ENCODE peak calls at places on chromosomes 16 and 17, in five cellular contexts. X, N, J, V and B are unnamed samples.

GRCh38 chr16:89002851-89003830 is 26.1 kb upstream of the CBFA2T3 start:
- DNase-seq in X (no peak), N (no peak), J (peak; percentile 57), V (no peak), B (no peak)

GRCh38 chr16:53805113-53805512 is 101.2 kb downstream of the FTO start:
- DNase-seq in X (no peak), N (no peak), J (no peak), V (no peak), B (no peak)

GRCh38 chr16:68088130-68088972 is 3.2 kb downstream of the NFATC3 start:
- DNase-seq in X (no peak), N (no peak), J (no peak), V (no peak), B (no peak)

GRCh38 chr17:3603870-3604259 is 5.3 kb downstream of the TRPV1 start:
- DNase-seq in X (no peak), N (no peak), J (peak; percentile 49), V (no peak), B (no peak)

GRCh38 chr16:70737377-70738082 is 51.7 kb upstream of the MTSS2 start:
- DNase-seq in X (peak; percentile 19), N (peak; percentile 17), J (no peak), V (peak; percentile 94), B (no peak)

GRCh38 chr17:4948997-4949320 is 629 bp upstream of the PFN1 start:
- DNase-seq in X (peak; percentile 78), N (peak; percentile 49), J (peak; percentile 94), V (peak; percentile 94), B (no peak)

GRCh38 chr17:75909812-75910274 is 5.2 kb upstream of the MRPL38 start:
- DNase-seq in X (no peak), N (no peak), J (no peak), V (peak; percentile 28), B (no peak)

GRCh38 chr16:85079785-85080602 is 32.3 kb downstream of the CIBAR2 start:
- DNase-seq in X (no peak), N (no peak), J (no peak), V (no peak), B (no peak)

GRCh38 chr17:79600613-79601221 is 10.1 kb downstream of the RBFOX3 start:
- DNase-seq in X (no peak), N (no peak), J (peak; percentile 27), V (no peak), B (no peak)

GRCh38 chr16:345686-346231 is 6.8 kb downstream of the AXIN1 start:
- DNase-seq in X (no peak), N (no peak), J (no peak), V (no peak), B (no peak)

GRCh38 chr17:50472286-50472685 is 3.6 kb upstream of the CHAD start:
- DNase-seq in X (no peak), N (no peak), J (peak; percentile 64), V (no peak), B (no peak)

GRCh38 chr17:80212962-80213650 is 7.0 kb downstream of the SGSH start:
- DNase-seq in X (no peak), N (no peak), J (no peak), V (no peak), B (no peak)

GRCh38 chr17:82407255-82407654 is 10.9 kb upstream of the HEXD start:
- DNase-seq in X (no peak), N (no peak), J (no peak), V (no peak), B (no peak)

GRCh38 chr17:76239538-76240274 is 587 bp downstream of the RNF157 start:
- DNase-seq in X (no peak), N (peak; percentile 6), J (peak; percentile 79), V (no peak), B (no peak)

GRCh38 chr17:7687908-7688807 is at the start of gene WRAP53:
- DNase-seq in X (peak; percentile 98), N (peak; percentile 93), J (peak; percentile 99), V (peak; percentile 99), B (peak; percentile 91)

GRCh38 chr16:455453-455852 is 30.0 kb downstream of the RAB11FIP3 start:
- DNase-seq in X (no peak), N (no peak), J (no peak), V (no peak), B (no peak)

GRCh38 chr17:58823051-58823525 is 67.4 kb downstream of the PPM1E start:
- DNase-seq in X (no peak), N (no peak), J (no peak), V (no peak), B (no peak)

GRCh38 chr17:48054238-48055185 is 6.4 kb downstream of the NFE2L1 start:
- DNase-seq in X (peak; percentile 66), N (no peak), J (peak; percentile 98), V (peak; percentile 82), B (peak; percentile 65)

GRCh38 chr17:43418441-43419374 is 19.9 kb downstream of the ARL4D start:
- DNase-seq in X (no peak), N (no peak), J (peak; percentile 97), V (peak; percentile 78), B (peak; percentile 70)

GRCh38 chr17:31269178-31269577 is 27.9 kb downstream of the OMG start:
- DNase-seq in X (no peak), N (no peak), J (no peak), V (no peak), B (no peak)